ENCODE peak calls at places on chromosomes 11 and 22, in five cellular contexts. Y is mucosa of descending colon; O is AG08395; Z is activated T-helper 9 cell treated with anti-CD3 and anti-CD28 coated beads, Interleukin-2, amount 50 U/mL, for 16 hours; C is IMR-90. H is an unnamed sample.
A peak's percentile ranks its signal among the peaks of the same experiment; 100 is the strongest.

GRCh38 chr22:23233084-23233501 is 52.8 kb downstream of the BCR start:
- DNase-seq in C (no peak), O (peak; percentile 38), Z (no peak), Y (no peak), H (no peak)

GRCh38 chr11:36631704-36632287 is 33.8 kb upstream of the RAG2 start:
- DNase-seq in Y (no peak), Z (no peak), O (no peak), C (no peak), H (no peak)

GRCh38 chr11:17473071-17473744 is 3.4 kb downstream of the ABCC8 start:
- DNase-seq in Y (no peak), O (no peak), Z (no peak), C (peak; percentile 7), H (peak; percentile 70)

GRCh38 chr11:61707574-61707973 is 27.4 kb downstream of the DAGLA start:
- DNase-seq in C (no peak), Y (peak; percentile 91), Z (no peak), O (no peak), H (peak; percentile 78)

GRCh38 chr11:18254781-18255361 is 6.4 kb upstream of the SAA2 start:
- DNase-seq in Y (no peak), O (no peak), C (no peak), Z (no peak), H (no peak)

GRCh38 chr11:63805844-63806415 is 7.3 kb upstream of the SPINDOC start:
- DNase-seq in C (no peak), Z (no peak), O (peak; percentile 39), Y (no peak), H (no peak)

GRCh38 chr11:66315921-66316811 is 678 bp downstream of the CD248 start:
- DNase-seq in Y (no peak), C (no peak), Z (no peak), O (no peak), H (peak; percentile 86)

GRCh38 chr11:58577441-58578135 is 1.3 kb upstream of the ZFP91 start:
- DNase-seq in Z (peak; percentile 72), O (peak; percentile 23), C (peak; percentile 97), Y (peak; percentile 77), H (no peak)

GRCh38 chr11:118438314-118438931 is 2.1 kb downstream of the KMT2A start:
- DNase-seq in Y (no peak), O (peak; percentile 77), Z (peak; percentile 36), C (peak; percentile 87), H (peak; percentile 40)

GRCh38 chr11:128734439-128735224 is 40.8 kb downstream of the FLI1 start:
- DNase-seq in Y (no peak), O (no peak), C (no peak), Z (no peak), H (no peak)

GRCh38 chr22:19704355-19705015 is 9.8 kb upstream of the SEPTIN5 start:
- DNase-seq in Y (no peak), Z (no peak), C (no peak), O (no peak), H (peak; percentile 33)

GRCh38 chr11:35526370-35526792 is 965 bp upstream of the PAMR1 start:
- DNase-seq in Z (no peak), O (no peak), Y (no peak), C (peak; percentile 65), H (peak; percentile 89)

GRCh38 chr11:2814751-2815150 is 70.8 kb downstream of the CDKN1C start:
- DNase-seq in C (no peak), Z (no peak), O (no peak), Y (no peak), H (peak; percentile 70)

GRCh38 chr22:36383110-36383581 is 4.6 kb downstream of the MYH9 start:
- DNase-seq in O (no peak), Y (no peak), C (peak; percentile 94), Z (no peak), H (no peak)

GRCh38 chr11:108709741-108710140 is 44.9 kb downstream of the DDX10 start:
- DNase-seq in O (no peak), Y (no peak), Z (no peak), C (no peak), H (no peak)